ENCODE peak calls at places on chromosomes 4 and X, in seven cellular contexts. X, H, T, G, L, Q and R are unnamed samples.

GRCh38 chrX:140090800-140091275 is 125.5 kb upstream of the CXorf66 start:
- DNase-seq in L (no peak), G (no peak), X (no peak), Q (no peak), T (no peak), H (no peak), R (no peak)

GRCh38 chr4:64360664-64361398 is 48.4 kb downstream of the TECRL start:
- DNase-seq in T (no peak), G (no peak), X (no peak), L (no peak), Q (no peak), H (no peak), R (no peak)

GRCh38 chr4:1727117-1728031 is 6.1 kb downstream of the TACC3 start:
- DNase-seq in X (no peak), T (peak), H (no peak), G (no peak), Q (no peak), L (peak), R (peak)

GRCh38 chr4:71553605-71554004 is 214.8 kb downstream of the SLC4A4 start:
- DNase-seq in H (peak), X (no peak), L (no peak), T (no peak), G (no peak), Q (peak), R (no peak)

GRCh38 chr4:112213850-112214249 is 17.7 kb upstream of the AP1AR start:
- DNase-seq in L (no peak), Q (no peak), G (no peak), X (no peak), H (no peak), T (no peak), R (no peak)

GRCh38 chr4:24551492-24552330 is 32.6 kb downstream of the DHX15 start:
- DNase-seq in T (no peak), H (no peak), X (no peak), G (no peak), Q (peak), L (no peak), R (no peak)

GRCh38 chr4:137125011-137125410 is 407.3 kb downstream of the PCDH18 start:
- DNase-seq in X (no peak), T (no peak), L (no peak), H (no peak), Q (peak), G (no peak), R (no peak)

GRCh38 chr4:6183740-6184139 is 16.6 kb downstream of the JAKMIP1 start:
- DNase-seq in Q (no peak), L (no peak), G (no peak), H (no peak), T (no peak), X (peak), R (no peak)

GRCh38 chr4:137213372-137214173 is 318.7 kb downstream of the PCDH18 start:
- DNase-seq in H (no peak), T (no peak), G (no peak), Q (no peak), L (no peak), X (no peak), R (no peak)

GRCh38 chr4:98166025-98166730 is 22.9 kb upstream of the STPG2 start:
- DNase-seq in Q (peak), G (no peak), H (no peak), X (no peak), T (peak), L (no peak), R (peak)

GRCh38 chrX:70755850-70756249 is 152.7 kb downstream of the TEX11 start:
- DNase-seq in H (peak), Q (no peak), G (peak), X (no peak), T (no peak), L (no peak), R (no peak)

DNA sequence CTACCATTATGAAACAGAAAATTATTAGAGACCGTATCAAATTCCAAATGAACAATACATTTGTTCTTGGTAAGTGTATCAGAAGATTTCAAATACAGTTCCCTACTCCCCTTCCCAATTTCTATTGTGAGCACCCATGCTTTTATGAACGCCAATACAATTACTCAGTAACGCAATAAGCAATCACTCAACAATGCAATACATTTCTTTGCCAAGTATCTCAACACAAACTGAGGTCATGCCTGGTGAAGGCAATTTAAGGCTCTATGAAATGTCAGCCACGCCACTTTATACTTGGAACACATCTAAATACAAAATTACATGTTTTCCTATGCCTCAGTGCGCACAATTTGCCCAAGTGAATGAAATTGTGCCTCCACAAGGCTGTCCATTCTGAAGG is 712 bp downstream of the PNPLA4 start:
- DNase-seq in Q (no peak), X (no peak), L (no peak), G (no peak), H (no peak), T (no peak), R (no peak)
- TF ChIP-seq POLR2AphosphoS5 in Q (no peak), X (no peak), L (no peak), G (no peak), H (no peak), T (no peak), R (no peak)

DNA sequence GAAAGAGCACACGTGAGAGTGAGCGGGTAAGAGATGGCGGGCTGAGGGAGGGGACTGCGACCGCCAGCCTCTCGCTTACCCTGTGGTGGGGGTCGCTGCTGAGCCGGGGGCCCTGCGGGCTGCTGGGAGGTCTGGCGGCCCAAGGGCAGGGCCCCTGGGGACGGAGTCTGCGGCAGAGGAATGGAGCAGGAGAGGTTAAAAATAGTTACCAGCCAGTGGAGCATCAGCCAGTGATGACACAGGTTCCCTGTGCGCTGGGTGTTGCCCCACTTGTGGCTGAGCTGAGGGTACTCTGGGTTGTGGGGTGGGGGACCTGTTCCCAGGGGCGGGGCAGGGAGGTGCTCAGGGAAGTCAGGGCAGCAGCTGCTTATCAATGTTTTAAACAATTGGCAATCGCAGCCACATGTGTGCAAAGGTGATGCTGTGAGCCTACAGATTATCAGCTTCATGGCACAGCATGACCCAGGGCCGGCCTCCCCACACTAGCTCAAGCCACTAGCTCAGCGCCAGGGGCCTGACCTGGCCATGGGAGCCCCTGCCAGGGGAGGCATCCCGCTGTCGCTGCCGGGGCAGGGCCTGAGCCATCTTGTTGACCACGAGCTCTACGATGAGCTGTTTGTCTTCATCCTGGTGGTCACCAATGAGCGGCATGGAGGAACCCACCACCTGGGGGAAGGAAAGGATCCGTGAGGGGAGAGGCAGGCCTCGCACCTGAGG is 7.5 kb upstream of the TIMP1 start:
- DNase-seq in Q (no peak), H (peak), G (no peak), L (peak), X (no peak), T (no peak), R (no peak)
- TF ChIP-seq CTCF in Q (no peak), H (no peak), G (no peak), L (no peak), X (no peak), T (no peak), R (no peak)

GRCh38 chrX:37686348-37686736 is 751 bp downstream of the XK start:
- DNase-seq in Q (no peak), T (no peak), X (no peak), L (no peak), G (no peak), H (no peak), R (no peak)
- TF ChIP-seq POLR2AphosphoS5 in Q (no peak), T (no peak), X (no peak), L (no peak), G (no peak), H (no peak), R (no peak)

GRCh38 chr4:152935661-152936445 is at the start of gene FHDC1:
- DNase-seq in H (peak), Q (peak), T (peak), L (peak), G (peak), X (no peak), R (peak)
- TF ChIP-seq CTCF in H (no peak), Q (no peak), T (no peak), L (no peak), G (no peak), X (no peak), R (no peak)

GRCh38 chr4:3703343-3703676 is 62.9 kb upstream of the ADRA2C start:
- DNase-seq in T (no peak), L (peak), G (no peak), Q (no peak), X (no peak), H (no peak), R (no peak)

GRCh38 chr4:3703677-3704521 is 62.3 kb upstream of the ADRA2C start:
- DNase-seq in X (no peak), T (no peak), Q (no peak), H (peak), L (peak), G (no peak), R (no peak)

GRCh38 chr4:3702084-3702521 is 64.1 kb upstream of the ADRA2C start:
- DNase-seq in T (no peak), X (no peak), H (no peak), L (no peak), G (no peak), Q (no peak), R (no peak)

GRCh38 chr4:3701271-3702083 is 64.7 kb upstream of the ADRA2C start:
- DNase-seq in H (peak), Q (no peak), L (peak), X (no peak), G (no peak), T (no peak), R (no peak)

GRCh38 chr4:3702551-3703221 is 63.5 kb upstream of the ADRA2C start:
- DNase-seq in Q (no peak), T (no peak), L (peak), X (no peak), G (no peak), H (no peak), R (no peak)
- TF ChIP-seq POLR2AphosphoS5 in Q (no peak), T (no peak), L (no peak), X (no peak), G (no peak), H (no peak), R (no peak)

GRCh38 chr4:20589436-20589835 is 110.8 kb upstream of the PACRGL start:
- DNase-seq in G (no peak), H (peak), L (no peak), T (no peak), X (no peak), Q (no peak), R (no peak)
- TF ChIP-seq CTCF in G (no peak), H (no peak), L (no peak), T (no peak), X (no peak), Q (no peak), R (no peak)

GRCh38 chr4:113675731-113676707 is 85.5 kb downstream of the CAMK2D start:
- DNase-seq in T (no peak), Q (no peak), G (no peak), H (no peak), L (no peak), X (no peak), R (no peak)
- TF ChIP-seq POLR2AphosphoS5 in T (no peak), Q (no peak), G (no peak), H (no peak), L (no peak), X (no peak), R (no peak)

GRCh38 chrX:63675716-63676115 is 109.3 kb downstream of the ARHGEF9 start:
- DNase-seq in Q (no peak), X (no peak), H (no peak), T (no peak), L (no peak), G (no peak), R (no peak)

GRCh38 chrX:63679432-63679831 is 105.6 kb downstream of the ARHGEF9 start:
- DNase-seq in G (no peak), T (no peak), Q (no peak), X (no peak), H (no peak), L (no peak), R (no peak)

GRCh38 chrX:63673896-63674295 is 111.1 kb downstream of the ARHGEF9 start:
- DNase-seq in X (no peak), T (no peak), G (no peak), H (no peak), L (no peak), Q (no peak), R (no peak)
- TF ChIP-seq CTCF in X (no peak), T (no peak), G (no peak), H (no peak), L (no peak), Q (no peak), R (no peak)

DNA sequence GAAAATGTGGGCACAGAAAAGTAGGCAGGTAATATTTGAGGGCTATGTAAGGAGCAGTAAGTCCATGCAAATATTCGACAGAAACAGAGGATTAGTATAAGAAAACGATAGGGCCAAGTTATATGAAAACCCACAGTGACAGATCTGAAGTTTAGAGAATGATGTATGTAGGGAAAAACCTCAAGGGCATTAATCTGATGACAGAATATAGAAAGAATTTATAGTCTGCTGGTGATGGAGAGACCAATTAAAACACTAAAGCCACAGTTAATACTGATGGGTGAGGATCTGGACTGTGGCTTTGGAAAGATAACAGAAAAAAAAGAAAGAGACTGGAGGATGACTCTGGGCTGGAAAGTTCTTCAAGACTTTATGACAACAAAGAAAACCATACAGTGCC is 169.7 kb downstream of the PALLD start:
- DNase-seq in G (no peak), T (no peak), H (no peak), X (no peak), Q (no peak), L (no peak), R (no peak)
- TF ChIP-seq POLR2AphosphoS5 in G (no peak), T (no peak), H (no peak), X (no peak), Q (no peak), L (no peak), R (no peak)

GRCh38 chrX:151977923-151978322 is 3.4 kb upstream of the GABRE start:
- DNase-seq in Q (no peak), L (no peak), G (no peak), H (no peak), T (no peak), X (no peak), R (no peak)
- TF ChIP-seq CTCF in Q (no peak), L (no peak), G (no peak), H (no peak), T (no peak), X (no peak), R (no peak)